ENCODE peak calls at places on chromosomes 6 and 20, in five cellular contexts. W, T, P, X and S are unnamed samples.

GRCh38 chr20:49043000-49043399 is 3.1 kb upstream of the CSE1L start:
- DNase-seq in W (no peak), T (no peak), P (no peak), X (no peak), S (no peak)

GRCh38 chr20:59821201-59821600 is 112.2 kb downstream of the SYCP2 start:
- DNase-seq in W (no peak), T (no peak), P (no peak), X (no peak), S (peak; percentile 2)

GRCh38 chr6:134216304-134217029 is 101.4 kb downstream of the SGK1 start:
- DNase-seq in W (no peak), T (no peak), P (no peak), X (no peak), S (no peak)

GRCh38 chr20:51500311-51500710 is 42.2 kb downstream of the NFATC2 start:
- DNase-seq in W (no peak), T (no peak), P (no peak), X (no peak), S (no peak)

GRCh38 chr20:47586648-47587306 is 85.1 kb downstream of the NCOA3 start:
- DNase-seq in W (no peak), T (no peak), P (peak; percentile 57), X (no peak), S (no peak)

GRCh38 chr20:31394900-31395299 is 4.5 kb upstream of the DEFB119 start:
- DNase-seq in W (no peak), T (no peak), P (no peak), X (no peak), S (no peak)

GRCh38 chr6:1789092-1789491 is 179.4 kb downstream of the FOXC1 start:
- DNase-seq in W (no peak), T (no peak), P (peak; percentile 65), X (no peak), S (no peak)

GRCh38 chr6:157054531-157054979 is 268.8 kb downstream of the TMEM242 start:
- DNase-seq in W (no peak), T (no peak), P (no peak), X (no peak), S (no peak)

GRCh38 chr6:103367212-103367611 is 1492.5 kb downstream of the HACE1 start:
- DNase-seq in W (no peak), T (no peak), P (no peak), X (no peak), S (no peak)

GRCh38 chr20:53943522-53944291 is 126.7 kb downstream of the BCAS1 start:
- DNase-seq in W (no peak), T (no peak), P (peak; percentile 39), X (no peak), S (peak; percentile 40)

GRCh38 chr6:152068622-152069261 is 261.3 kb downstream of the ESR1 start:
- DNase-seq in W (no peak), T (no peak), P (no peak), X (no peak), S (no peak)

GRCh38 chr6:38184780-38185080 is 365.2 kb downstream of the ZFAND3 start:
- DNase-seq in W (no peak), T (no peak), P (no peak), X (no peak), S (no peak)

GRCh38 chr6:339480-339879 is 47.2 kb downstream of the DUSP22 start:
- DNase-seq in W (no peak), T (no peak), P (no peak), X (no peak), S (no peak)

GRCh38 chr6:115323001-115323400 is 737.7 kb downstream of the FRK start:
- DNase-seq in W (no peak), T (no peak), P (no peak), X (no peak), S (no peak)

GRCh38 chr6:50816115-50816675 is 2.5 kb upstream of the TFAP2B start:
- DNase-seq in W (peak; percentile 55), T (peak; percentile 37), P (peak; percentile 55), X (peak; percentile 52), S (peak; percentile 88)

GRCh38 chr6:56226946-56227879 is 20.2 kb downstream of the COL21A1 start:
- DNase-seq in W (no peak), T (no peak), P (peak; percentile 46), X (no peak), S (no peak)

GRCh38 chr6:132730560-132730959 is 16.7 kb upstream of the VNN1 start:
- DNase-seq in W (peak; percentile 62), T (no peak), P (peak; percentile 94), X (no peak), S (no peak)

GRCh38 chr6:31639043-31639442 is 13.4 kb downstream of the BAG6 start:
- DNase-seq in W (no peak), T (no peak), P (no peak), X (no peak), S (no peak)

GRCh38 chr6:31642798-31643570 is 9.5 kb downstream of the BAG6 start:
- DNase-seq in W (no peak), T (no peak), P (no peak), X (no peak), S (no peak)

GRCh38 chr6:31640612-31641011 is 11.8 kb downstream of the BAG6 start:
- DNase-seq in W (no peak), T (no peak), P (no peak), X (no peak), S (no peak)

GRCh38 chr6:31639449-31639861 is 13.0 kb downstream of the BAG6 start:
- DNase-seq in W (no peak), T (no peak), P (peak; percentile 56), X (no peak), S (no peak)

GRCh38 chr6:31641370-31641769 is 11.1 kb downstream of the BAG6 start:
- DNase-seq in W (no peak), T (no peak), P (no peak), X (no peak), S (no peak)
- H3K4me1 ChIP-seq in W (no peaks in the 10 kb centered on the region), T (no peaks in the 10 kb centered on the region), P (no peaks in the 10 kb centered on the region), X (no peaks in the 10 kb centered on the region), S (no peaks in the 10 kb centered on the region)

GRCh38 chr6:43180985-43181384 is 1.0 kb upstream of the CUL9 start:
- DNase-seq in W (no peak), T (no peak), P (peak; percentile 19), X (no peak), S (no peak)
- H3K4me1 ChIP-seq in W (peaks cover 13% of the 10 kb centered on the region), T (peaks cover 33% of the 10 kb centered on the region), P (peaks cover 2% of the 10 kb centered on the region), X (peaks cover 24% of the 10 kb centered on the region), S (peaks cover 10% of the 10 kb centered on the region)

GRCh38 chr6:158854214-158855101 is 35.3 kb upstream of the EZR start:
- DNase-seq in W (no peak), T (no peak), P (peak; percentile 83), X (no peak), S (no peak)
- H3K4me1 ChIP-seq in W (peaks cover 81% of the 10 kb centered on the region), T (peaks cover 29% of the 10 kb centered on the region), P (peaks cover 25% of the 10 kb centered on the region), X (peaks cover 8% of the 10 kb centered on the region), S (no peaks in the 10 kb centered on the region)

DNA sequence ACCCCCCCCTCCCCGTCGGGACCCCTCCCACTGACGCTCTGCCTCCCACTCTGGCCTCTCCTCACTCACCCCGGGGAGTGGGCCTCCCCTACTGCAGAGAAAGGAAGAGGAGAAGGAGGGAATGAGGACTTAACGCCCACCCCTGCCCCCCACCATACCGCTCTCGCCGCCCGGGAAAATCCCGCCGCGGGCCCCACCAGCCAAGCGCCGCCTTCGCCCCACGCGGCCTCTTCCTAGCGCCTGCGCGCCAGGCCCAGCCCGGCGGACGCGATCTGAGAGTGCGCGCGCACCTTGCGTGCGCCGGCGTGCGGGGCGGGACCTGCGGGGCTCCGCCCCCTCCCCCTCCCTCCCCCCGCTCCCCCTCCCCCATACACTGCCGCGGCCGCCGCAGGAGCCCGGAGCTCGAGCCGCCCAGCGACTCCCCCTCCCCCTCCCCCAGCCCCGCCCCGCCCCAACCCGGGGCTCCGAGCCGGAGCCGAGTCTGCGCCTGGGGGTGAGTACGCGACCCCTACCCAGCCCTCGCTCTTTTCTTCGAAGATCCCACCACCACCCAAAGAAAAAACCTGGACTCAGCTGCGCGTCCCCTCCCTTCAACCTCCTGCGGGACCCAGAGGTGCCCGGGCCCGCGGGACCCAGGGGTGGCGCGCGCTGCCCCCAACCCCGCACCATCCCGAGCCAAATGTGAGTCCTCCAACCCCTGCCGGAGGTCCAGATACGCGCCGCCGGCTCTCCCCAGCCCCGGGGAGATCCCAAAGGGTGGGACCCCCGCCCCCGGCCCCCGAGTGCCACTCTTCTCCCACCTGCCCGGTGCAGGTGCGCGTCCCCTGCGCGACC is at the start of the genes MRPL14 and TMEM63B:
- DNase-seq in W (peak; percentile 83), T (peak; percentile 86), P (peak; percentile 88), X (peak; percentile 92), S (peak; percentile 87)
- H3K4me1 ChIP-seq in W (peaks cover 34% of the 10 kb centered on the region), T (peaks cover 89% of the 10 kb centered on the region), P (peaks cover 18% of the 10 kb centered on the region), X (peaks cover 46% of the 10 kb centered on the region), S (peaks cover 35% of the 10 kb centered on the region)